ENCODE peak calls at places on chromosomes 13 and 19, in nine cellular contexts. U is left ventricle myocardium inferior, Y is amygdala, C is HT1080, D is esophagus squamous epithelium, P is astrocyte of the spinal cord, N is right lobe of liver, A is prostate gland, R is GM12892. I is an unnamed sample.

GRCh38 chr19:4088975-4089374 is 22.3 kb upstream of the ZBTB7A start:
- DNase-seq in R (peak; percentile 22), U (no peak), P (no peak), C (no peak), N (no peak), D (no peak), Y (no peak), A (no peak), I (no peak)

GRCh38 chr13:111384441-111385181 is 64.2 kb downstream of the TEX29 start:
- DNase-seq in U (no peak), D (no peak), P (no peak), R (no peak), N (no peak), Y (no peak), A (no peak), C (no peak), I (no peak)

GRCh38 chr13:76455960-76456359 is 430.2 kb downstream of the KCTD12 start:
- DNase-seq in R (no peak), D (no peak), N (no peak), P (peak; percentile 68), A (no peak), C (peak; percentile 93), Y (no peak), U (no peak), I (peak; percentile 34)

GRCh38 chr19:56071151-56071550 is 49.9 kb downstream of the ZNF787 start:
- DNase-seq in R (no peak), A (no peak), Y (no peak), P (no peak), N (peak; percentile 77), D (no peak), C (peak; percentile 7), U (no peak), I (no peak)

GRCh38 chr13:82815791-82816190 is 1066.5 kb downstream of the SLITRK1 start:
- DNase-seq in U (no peak), N (no peak), P (no peak), A (no peak), D (no peak), Y (no peak), R (no peak), C (no peak), I (no peak)

GRCh38 chr13:108948269-108948671 is 318.9 kb downstream of the MYO16 start:
- DNase-seq in R (no peak), Y (no peak), D (no peak), P (peak; percentile 51), U (no peak), C (no peak), A (peak; percentile 57), N (no peak), I (no peak)

GRCh38 chr13:110382830-110383229 is 75.7 kb downstream of the COL4A2 start:
- DNase-seq in C (no peak), U (no peak), D (no peak), R (no peak), P (no peak), N (no peak), A (no peak), Y (no peak), I (no peak)

GRCh38 chr13:59677966-59678814 is 485.5 kb downstream of the DIAPH3 start:
- DNase-seq in Y (peak; percentile 1), A (no peak), P (peak; percentile 71), R (peak; percentile 4), U (no peak), C (peak; percentile 41), N (no peak), D (no peak), I (peak; percentile 43)

GRCh38 chr13:111043575-111043982 is 71.5 kb upstream of the ARHGEF7 start:
- DNase-seq in D (no peak), P (peak; percentile 26), U (peak; percentile 45), Y (no peak), N (no peak), C (peak; percentile 82), R (no peak), A (no peak), I (no peak)

GRCh38 chr13:101398191-101398590 is 18.1 kb downstream of the NALCN start:
- DNase-seq in R (no peak), D (no peak), C (peak; percentile 72), Y (no peak), U (no peak), N (no peak), A (no peak), P (peak; percentile 50), I (peak; percentile 20)

GRCh38 chr13:49240017-49240416 is 7.7 kb upstream of the CDADC1 start:
- DNase-seq in U (no peak), C (peak; percentile 47), Y (no peak), P (peak; percentile 46), R (no peak), A (no peak), N (no peak), D (no peak), I (no peak)

GRCh38 chr13:99376132-99376531 is 68.9 kb upstream of the GPR183 start:
- DNase-seq in U (no peak), C (no peak), D (peak; percentile 34), P (no peak), Y (no peak), A (no peak), N (peak; percentile 38), R (no peak), I (no peak)

GRCh38 chr19:5947435-5947834 is 30.5 kb downstream of the RANBP3 start:
- DNase-seq in D (no peak), U (peak; percentile 68), P (peak; percentile 69), N (peak; percentile 67), Y (peak; percentile 80), C (no peak), A (no peak), R (no peak), I (no peak)

GRCh38 chr19:48738557-48739399 is 1.6 kb downstream of the RASIP1 start:
- DNase-seq in D (no peak), A (peak; percentile 94), U (peak; percentile 94), Y (peak; percentile 74), P (peak; percentile 81), R (peak; percentile 98), N (peak; percentile 98), C (peak; percentile 25), I (no peak)